ENCODE peak calls at places on chromosomes 6 and 20, in ten cellular contexts. M is mucosa of descending colon; D is NT2/D1; P is fibroblast of lung; T is CD4-positive, alpha-beta memory T cell; H is GM23248; Z is pancreas; R is psoas muscle; X is lower lobe of right lung; F is CD8-positive, alpha-beta T cell. L is an unnamed sample.

GRCh38 chr6:93562566-93562965 is 143.2 kb upstream of the EPHA7 start:
- DNase-seq in F (no peak), R (no peak), D (no peak), X (no peak), Z (no peak), T (no peak), M (no peak), P (peak; percentile 47), H (no peak), L (no peak)

GRCh38 chr20:44745560-44746366 is at the start of gene KCNK15:
- DNase-seq in X (no peak), D (no peak), R (peak; percentile 66), F (peak; percentile 54), M (peak; percentile 54), Z (peak; percentile 35), H (peak; percentile 71), T (peak; percentile 29), P (peak; percentile 33), L (peak; percentile 82)

GRCh38 chr6:37938909-37939308 is 119.4 kb downstream of the ZFAND3 start:
- DNase-seq in F (no peak), D (no peak), X (no peak), H (peak; percentile 29), R (no peak), T (no peak), Z (no peak), M (no peak), P (peak; percentile 31), L (no peak)

GRCh38 chr20:2740702-2741101 is 48.1 kb downstream of the EBF4 start:
- DNase-seq in R (no peak), X (no peak), T (no peak), D (no peak), P (no peak), F (no peak), M (no peak), H (no peak), Z (no peak), L (no peak)

GRCh38 chr6:125913864-125914351 is 42.7 kb upstream of the HINT3 start:
- DNase-seq in P (peak; percentile 95), X (no peak), M (no peak), R (no peak), D (no peak), Z (no peak), H (peak; percentile 98), F (no peak), T (no peak), L (no peak)

GRCh38 chr20:4069741-4070140 is 54.4 kb upstream of the RNF24 start:
- DNase-seq in F (no peak), P (peak; percentile 56), M (no peak), H (peak; percentile 70), T (no peak), R (no peak), Z (no peak), X (no peak), D (no peak), L (no peak)

GRCh38 chr20:24913076-24913628 is 35.9 kb upstream of the CST7 start:
- DNase-seq in T (no peak), H (no peak), X (no peak), F (no peak), R (no peak), P (no peak), D (no peak), M (no peak), Z (no peak), L (no peak)

GRCh38 chr6:64010646-64011045 is 375.0 kb downstream of the PHF3 start:
- DNase-seq in Z (no peak), D (no peak), X (no peak), M (no peak), H (no peak), F (no peak), R (no peak), T (no peak), P (no peak), L (no peak)

GRCh38 chr6:35611235-35611634 is 77.5 kb downstream of the FKBP5 start:
- DNase-seq in R (no peak), M (no peak), P (peak; percentile 90), X (no peak), Z (no peak), D (no peak), H (peak; percentile 48), F (no peak), T (peak; percentile 36), L (no peak)

GRCh38 chr6:142297996-142298753 is 3.6 kb upstream of the ADGRG6 start:
- DNase-seq in D (no peak), H (peak; percentile 78), Z (no peak), X (no peak), P (peak; percentile 82), M (no peak), T (no peak), F (no peak), R (no peak), L (no peak)

GRCh38 chr6:125797120-125797933 is 6.6 kb downstream of the NCOA7 start:
- DNase-seq in M (no peak), R (no peak), F (no peak), H (no peak), P (no peak), T (no peak), X (no peak), Z (no peak), D (no peak), L (no peak)

GRCh38 chr6:44851176-44851575 is 463.7 kb downstream of the CDC5L start:
- DNase-seq in R (no peak), H (peak; percentile 82), F (no peak), T (no peak), M (no peak), Z (no peak), P (peak; percentile 63), D (no peak), X (no peak), L (no peak)

GRCh38 chr6:99013145-99013544 is 65.4 kb upstream of the FBXL4 start:
- DNase-seq in D (no peak), F (no peak), Z (no peak), T (no peak), H (peak; percentile 93), P (peak; percentile 99), M (no peak), X (no peak), R (no peak), L (no peak)

GRCh38 chr6:112114577-112115223 is 27.3 kb downstream of the FAM229B start:
- DNase-seq in X (no peak), D (no peak), R (no peak), M (no peak), P (no peak), F (no peak), Z (no peak), T (no peak), H (no peak), L (no peak)

DNA sequence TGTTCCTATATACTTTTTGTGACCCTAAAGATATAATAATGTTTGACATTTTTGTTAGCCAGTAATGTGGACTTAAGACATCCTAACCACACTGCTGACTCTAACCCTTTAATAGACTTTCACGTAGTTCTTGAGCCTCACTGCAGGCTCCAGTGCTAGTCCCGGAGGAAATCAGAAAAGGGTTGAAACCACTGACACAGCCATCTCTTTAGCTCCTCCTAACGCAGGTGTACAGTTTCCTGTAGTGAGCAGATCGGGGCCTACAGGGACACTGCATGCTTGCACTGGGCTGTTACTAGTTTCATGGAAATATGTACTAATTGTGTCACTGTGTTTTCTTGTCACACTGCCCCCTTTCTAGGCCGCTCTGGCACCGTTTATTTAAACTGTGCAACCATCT is 512 bp upstream of the HDGFL1 start:
- DNase-seq in T (no peak), X (no peak), P (no peak), D (no peak), R (no peak), M (no peak), Z (no peak), H (no peak), F (no peak), L (no peak)
- H3K9me3 ChIP-seq in T (no peaks in the 10 kb centered on the region), X (no peaks in the 10 kb centered on the region), P (no peaks in the 10 kb centered on the region), D (no peaks in the 10 kb centered on the region), R (no peaks in the 10 kb centered on the region), M (peaks cover 7% of the 10 kb centered on the region), Z (no peaks in the 10 kb centered on the region), H (no peaks in the 10 kb centered on the region), F (no peaks in the 10 kb centered on the region), L (no peaks in the 10 kb centered on the region)

DNA sequence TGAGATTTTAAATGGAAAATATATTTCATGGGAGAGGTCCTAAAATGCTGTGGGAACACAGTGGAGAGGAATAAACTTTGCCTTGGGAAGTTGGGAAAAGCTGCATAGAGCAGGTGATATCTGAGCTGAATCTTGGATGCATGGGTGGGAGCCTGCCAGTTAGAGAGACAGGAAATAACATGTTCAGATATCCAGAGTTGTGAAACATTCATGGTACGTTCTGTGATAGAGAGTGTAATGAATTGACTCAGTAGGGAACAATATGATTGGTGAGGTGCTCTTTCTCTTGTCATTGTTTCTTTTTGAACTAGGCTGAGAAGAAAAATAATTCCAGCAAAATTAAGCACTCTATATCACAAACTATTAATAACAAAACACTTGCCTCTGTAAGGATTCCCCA is 72.8 kb downstream of the RPS12 start:
- DNase-seq in D (no peak), R (no peak), F (no peak), X (no peak), T (no peak), P (no peak), H (no peak), M (no peak), Z (no peak), L (no peak)
- H3K9me3 ChIP-seq in D (no peaks in the 10 kb centered on the region), R (no peaks in the 10 kb centered on the region), F (no peaks in the 10 kb centered on the region), X (no peaks in the 10 kb centered on the region), T (no peaks in the 10 kb centered on the region), P (no peaks in the 10 kb centered on the region), H (no peaks in the 10 kb centered on the region), M (no peaks in the 10 kb centered on the region), Z (no peaks in the 10 kb centered on the region), L (no peaks in the 10 kb centered on the region)

DNA sequence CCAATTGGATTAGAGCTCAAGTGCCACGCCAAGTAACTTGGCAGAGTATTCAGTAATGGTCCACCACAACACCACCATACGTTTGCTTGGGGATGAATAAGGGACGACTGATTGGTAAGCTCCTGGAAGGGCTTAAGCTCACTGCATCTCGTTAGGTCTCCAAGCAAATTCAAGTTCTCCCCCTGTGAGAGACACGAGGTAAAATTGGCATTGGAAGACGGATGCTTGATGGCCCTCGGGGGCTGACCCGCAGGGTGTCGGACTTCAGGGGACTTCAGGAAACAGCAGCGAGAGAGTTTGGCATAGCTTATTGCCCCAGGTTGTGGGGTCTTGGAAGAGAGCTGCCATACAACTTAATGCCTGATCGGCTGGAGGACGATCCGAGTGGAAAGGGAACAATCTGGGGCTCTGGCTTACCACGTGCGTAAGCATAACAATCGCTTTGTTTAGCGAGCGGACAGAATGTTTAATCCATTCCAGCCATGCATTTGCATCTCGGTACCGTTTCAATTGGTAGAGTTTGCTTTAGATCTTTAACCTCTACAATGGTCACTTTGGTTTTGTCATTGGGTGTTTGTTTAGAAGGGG is 4.8 kb upstream of the ZNFX1 start:
- DNase-seq in P (no peak), D (no peak), Z (no peak), H (peak; percentile 18), X (no peak), M (no peak), F (no peak), R (no peak), T (no peak), L (no peak)
- H3K9me3 ChIP-seq in P (peaks cover 16% of the 10 kb centered on the region), D (peaks cover 88% of the 10 kb centered on the region), Z (no peaks in the 10 kb centered on the region), H (no peaks in the 10 kb centered on the region), X (peaks cover 47% of the 10 kb centered on the region), M (peaks cover 79% of the 10 kb centered on the region), F (peaks cover 54% of the 10 kb centered on the region), R (peaks cover 15% of the 10 kb centered on the region), T (peaks cover 67% of the 10 kb centered on the region), L (peaks cover 13% of the 10 kb centered on the region)

DNA sequence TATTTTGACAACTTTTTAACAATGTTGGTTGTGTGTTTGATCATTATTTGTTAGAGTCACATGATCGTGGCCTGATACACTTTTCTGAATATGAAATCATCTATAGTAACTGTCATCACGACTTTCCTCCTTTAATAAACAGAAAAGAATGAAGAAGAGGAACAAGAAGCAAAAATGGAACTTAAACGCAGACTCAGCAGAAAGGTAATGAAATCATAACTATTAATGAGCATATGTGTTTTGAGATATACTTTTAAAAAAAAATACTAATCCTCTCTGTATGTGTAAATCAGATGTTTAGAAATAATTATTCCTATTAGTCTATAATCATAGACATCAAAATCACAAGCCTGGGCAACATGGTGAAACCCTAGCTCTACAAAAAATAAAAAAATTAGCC is 60.1 kb upstream of the LTV1 start:
- DNase-seq in F (no peak), M (no peak), P (no peak), D (no peak), R (no peak), X (no peak), H (no peak), T (no peak), Z (no peak), L (no peak)
- H3K9me3 ChIP-seq in F (no peaks in the 10 kb centered on the region), M (peaks cover 9% of the 10 kb centered on the region), P (no peaks in the 10 kb centered on the region), D (peaks cover 17% of the 10 kb centered on the region), R (peaks cover 12% of the 10 kb centered on the region), X (peaks cover 6% of the 10 kb centered on the region), H (peaks cover 4% of the 10 kb centered on the region), T (no peaks in the 10 kb centered on the region), Z (no peaks in the 10 kb centered on the region), L (no peaks in the 10 kb centered on the region)